ENCODE peak calls at places on chromosomes 6 and 20, in ten cellular contexts. One of them, this sample, is unnamed.

GRCh38 chr6:161154796-161155335 is 119.0 kb downstream of the AGPAT4 start:
- DNase-seq in C1 segment of cervical spinal cord: no peak
- DNase-seq in NCI-H226: no peak
- DNase-seq in NCI-H1694 treated with DMSO at 0.1 percent for 48 hours: no peak
- DNase-seq in upper lobe of left lung: peak
- DNase-seq in activated CD4-positive, CD25-positive, alpha-beta regulatory T cell: no peak
- DNase-seq in breast epithelium: no peak
- DNase-seq in anterior cingulate cortex: no peak
- DNase-seq in neuronal stem cell: no peak
- DNase-seq in psoas muscle: no peak
- DNase-seq in this sample: no peak

GRCh38 chr6:136235233-136235564 is 14.9 kb downstream of the MTFR2 start:
- DNase-seq in C1 segment of cervical spinal cord: no peak
- DNase-seq in NCI-H226: peak
- DNase-seq in NCI-H1694 treated with DMSO at 0.1 percent for 48 hours: no peak
- DNase-seq in upper lobe of left lung: no peak
- DNase-seq in activated CD4-positive, CD25-positive, alpha-beta regulatory T cell: no peak
- DNase-seq in breast epithelium: no peak
- DNase-seq in anterior cingulate cortex: no peak
- DNase-seq in neuronal stem cell: no peak
- DNase-seq in psoas muscle: no peak
- DNase-seq in this sample: no peak

GRCh38 chr6:70954750-70955149 is 2.1 kb downstream of the B3GAT2 start:
- DNase-seq in C1 segment of cervical spinal cord: no peak
- DNase-seq in NCI-H226: no peak
- DNase-seq in NCI-H1694 treated with DMSO at 0.1 percent for 48 hours: no peak
- DNase-seq in upper lobe of left lung: peak
- DNase-seq in activated CD4-positive, CD25-positive, alpha-beta regulatory T cell: no peak
- DNase-seq in breast epithelium: no peak
- DNase-seq in anterior cingulate cortex: no peak
- DNase-seq in neuronal stem cell: no peak
- DNase-seq in psoas muscle: no peak
- DNase-seq in this sample: no peak

GRCh38 chr6:105192707-105193465 is 13.1 kb upstream of the POPDC3 start:
- DNase-seq in C1 segment of cervical spinal cord: no peak
- DNase-seq in NCI-H226: peak
- DNase-seq in NCI-H1694 treated with DMSO at 0.1 percent for 48 hours: no peak
- DNase-seq in upper lobe of left lung: no peak
- DNase-seq in activated CD4-positive, CD25-positive, alpha-beta regulatory T cell: no peak
- DNase-seq in breast epithelium: no peak
- DNase-seq in anterior cingulate cortex: no peak
- DNase-seq in neuronal stem cell: no peak
- DNase-seq in psoas muscle: no peak
- DNase-seq in this sample: no peak

GRCh38 chr6:24391756-24392405 is 10.9 kb upstream of the MRS2 start:
- DNase-seq in C1 segment of cervical spinal cord: no peak
- DNase-seq in NCI-H226: no peak
- DNase-seq in NCI-H1694 treated with DMSO at 0.1 percent for 48 hours: no peak
- DNase-seq in upper lobe of left lung: no peak
- DNase-seq in activated CD4-positive, CD25-positive, alpha-beta regulatory T cell: no peak
- DNase-seq in breast epithelium: no peak
- DNase-seq in anterior cingulate cortex: no peak
- DNase-seq in neuronal stem cell: no peak
- DNase-seq in psoas muscle: no peak
- DNase-seq in this sample: no peak

GRCh38 chr6:16630035-16630643 is 131.1 kb downstream of the ATXN1 start:
- DNase-seq in C1 segment of cervical spinal cord: no peak
- DNase-seq in NCI-H226: no peak
- DNase-seq in NCI-H1694 treated with DMSO at 0.1 percent for 48 hours: no peak
- DNase-seq in upper lobe of left lung: no peak
- DNase-seq in activated CD4-positive, CD25-positive, alpha-beta regulatory T cell: no peak
- DNase-seq in breast epithelium: no peak
- DNase-seq in anterior cingulate cortex: no peak
- DNase-seq in neuronal stem cell: no peak
- DNase-seq in psoas muscle: no peak
- DNase-seq in this sample: no peak

GRCh38 chr6:25006565-25007001 is 70.8 kb upstream of the RIPOR2 start:
- DNase-seq in C1 segment of cervical spinal cord: peak
- DNase-seq in NCI-H226: peak
- DNase-seq in NCI-H1694 treated with DMSO at 0.1 percent for 48 hours: no peak
- DNase-seq in upper lobe of left lung: no peak
- DNase-seq in activated CD4-positive, CD25-positive, alpha-beta regulatory T cell: no peak
- DNase-seq in breast epithelium: no peak
- DNase-seq in anterior cingulate cortex: peak
- DNase-seq in neuronal stem cell: no peak
- DNase-seq in psoas muscle: peak
- DNase-seq in this sample: no peak

GRCh38 chr6:33632603-33633039 is 11.5 kb downstream of the ITPR3 start:
- DNase-seq in C1 segment of cervical spinal cord: no peak
- DNase-seq in NCI-H226: peak
- DNase-seq in NCI-H1694 treated with DMSO at 0.1 percent for 48 hours: no peak
- DNase-seq in upper lobe of left lung: no peak
- DNase-seq in activated CD4-positive, CD25-positive, alpha-beta regulatory T cell: no peak
- DNase-seq in breast epithelium: no peak
- DNase-seq in anterior cingulate cortex: no peak
- DNase-seq in neuronal stem cell: no peak
- DNase-seq in psoas muscle: peak
- DNase-seq in this sample: peak

GRCh38 chr6:43247115-43247999 is 4.1 kb downstream of the TTBK1 start:
- DNase-seq in C1 segment of cervical spinal cord: peak
- DNase-seq in NCI-H226: peak
- DNase-seq in NCI-H1694 treated with DMSO at 0.1 percent for 48 hours: peak
- DNase-seq in upper lobe of left lung: peak
- DNase-seq in activated CD4-positive, CD25-positive, alpha-beta regulatory T cell: peak
- DNase-seq in breast epithelium: peak
- DNase-seq in anterior cingulate cortex: peak
- DNase-seq in neuronal stem cell: peak
- DNase-seq in psoas muscle: peak
- DNase-seq in this sample: peak

GRCh38 chr20:10074513-10074912 is 39.7 kb downstream of the ANKEF1 start:
- DNase-seq in C1 segment of cervical spinal cord: no peak
- DNase-seq in NCI-H226: peak
- DNase-seq in NCI-H1694 treated with DMSO at 0.1 percent for 48 hours: no peak
- DNase-seq in upper lobe of left lung: no peak
- DNase-seq in activated CD4-positive, CD25-positive, alpha-beta regulatory T cell: no peak
- DNase-seq in breast epithelium: no peak
- DNase-seq in anterior cingulate cortex: no peak
- DNase-seq in neuronal stem cell: no peak
- DNase-seq in psoas muscle: no peak
- DNase-seq in this sample: no peak

GRCh38 chr20:16583444-16583843 is 10.2 kb upstream of the KIF16B start:
- DNase-seq in C1 segment of cervical spinal cord: no peak
- DNase-seq in NCI-H226: no peak
- DNase-seq in NCI-H1694 treated with DMSO at 0.1 percent for 48 hours: no peak
- DNase-seq in upper lobe of left lung: no peak
- DNase-seq in activated CD4-positive, CD25-positive, alpha-beta regulatory T cell: no peak
- DNase-seq in breast epithelium: no peak
- DNase-seq in anterior cingulate cortex: no peak
- DNase-seq in neuronal stem cell: no peak
- DNase-seq in psoas muscle: no peak
- DNase-seq in this sample: no peak

GRCh38 chr6:56852249-56852606 is 102.7 kb upstream of the BEND6 start:
- DNase-seq in C1 segment of cervical spinal cord: no peak
- DNase-seq in NCI-H226: no peak
- DNase-seq in NCI-H1694 treated with DMSO at 0.1 percent for 48 hours: no peak
- DNase-seq in upper lobe of left lung: no peak
- DNase-seq in activated CD4-positive, CD25-positive, alpha-beta regulatory T cell: no peak
- DNase-seq in breast epithelium: no peak
- DNase-seq in anterior cingulate cortex: no peak
- DNase-seq in neuronal stem cell: no peak
- DNase-seq in psoas muscle: no peak
- DNase-seq in this sample: no peak

GRCh38 chr6:111057074-111057752 is 30.1 kb upstream of the SLC16A10 start:
- DNase-seq in C1 segment of cervical spinal cord: no peak
- DNase-seq in NCI-H226: peak
- DNase-seq in NCI-H1694 treated with DMSO at 0.1 percent for 48 hours: peak
- DNase-seq in upper lobe of left lung: no peak
- DNase-seq in activated CD4-positive, CD25-positive, alpha-beta regulatory T cell: no peak
- DNase-seq in breast epithelium: no peak
- DNase-seq in anterior cingulate cortex: no peak
- DNase-seq in neuronal stem cell: peak
- DNase-seq in psoas muscle: no peak
- DNase-seq in this sample: no peak

GRCh38 chr6:41654433-41655020 is 16.3 kb downstream of the MDFI start:
- DNase-seq in C1 segment of cervical spinal cord: no peak
- DNase-seq in NCI-H226: no peak
- DNase-seq in NCI-H1694 treated with DMSO at 0.1 percent for 48 hours: peak
- DNase-seq in upper lobe of left lung: no peak
- DNase-seq in activated CD4-positive, CD25-positive, alpha-beta regulatory T cell: no peak
- DNase-seq in breast epithelium: no peak
- DNase-seq in anterior cingulate cortex: no peak
- DNase-seq in neuronal stem cell: no peak
- DNase-seq in psoas muscle: no peak
- DNase-seq in this sample: no peak

GRCh38 chr20:60630609-60631008 is 621.5 kb upstream of the CDH4 start:
- DNase-seq in C1 segment of cervical spinal cord: no peak
- DNase-seq in NCI-H226: no peak
- DNase-seq in NCI-H1694 treated with DMSO at 0.1 percent for 48 hours: no peak
- DNase-seq in upper lobe of left lung: no peak
- DNase-seq in activated CD4-positive, CD25-positive, alpha-beta regulatory T cell: no peak
- DNase-seq in breast epithelium: no peak
- DNase-seq in anterior cingulate cortex: no peak
- DNase-seq in neuronal stem cell: peak
- DNase-seq in psoas muscle: no peak
- DNase-seq in this sample: no peak

GRCh38 chr6:63634630-63635029 is 972 bp upstream of the PHF3 start:
- DNase-seq in C1 segment of cervical spinal cord: no peak
- DNase-seq in NCI-H226: no peak
- DNase-seq in NCI-H1694 treated with DMSO at 0.1 percent for 48 hours: no peak
- DNase-seq in upper lobe of left lung: no peak
- DNase-seq in activated CD4-positive, CD25-positive, alpha-beta regulatory T cell: no peak
- DNase-seq in breast epithelium: no peak
- DNase-seq in anterior cingulate cortex: no peak
- DNase-seq in neuronal stem cell: no peak
- DNase-seq in psoas muscle: no peak
- DNase-seq in this sample: no peak

GRCh38 chr6:144266091-144266649 is 19.0 kb upstream of the UTRN start:
- DNase-seq in C1 segment of cervical spinal cord: no peak
- DNase-seq in NCI-H226: peak
- DNase-seq in NCI-H1694 treated with DMSO at 0.1 percent for 48 hours: no peak
- DNase-seq in upper lobe of left lung: no peak
- DNase-seq in activated CD4-positive, CD25-positive, alpha-beta regulatory T cell: no peak
- DNase-seq in breast epithelium: peak
- DNase-seq in anterior cingulate cortex: no peak
- DNase-seq in neuronal stem cell: peak
- DNase-seq in psoas muscle: peak
- DNase-seq in this sample: no peak

GRCh38 chr6:139710578-139710977 is 336.1 kb upstream of the CITED2 start:
- DNase-seq in C1 segment of cervical spinal cord: no peak
- DNase-seq in NCI-H226: no peak
- DNase-seq in NCI-H1694 treated with DMSO at 0.1 percent for 48 hours: no peak
- DNase-seq in upper lobe of left lung: no peak
- DNase-seq in activated CD4-positive, CD25-positive, alpha-beta regulatory T cell: no peak
- DNase-seq in breast epithelium: no peak
- DNase-seq in anterior cingulate cortex: no peak
- DNase-seq in neuronal stem cell: no peak
- DNase-seq in psoas muscle: no peak
- DNase-seq in this sample: no peak

GRCh38 chr6:69668916-69669315 is 127.9 kb downstream of the LMBRD1 start:
- DNase-seq in C1 segment of cervical spinal cord: no peak
- DNase-seq in NCI-H226: no peak
- DNase-seq in NCI-H1694 treated with DMSO at 0.1 percent for 48 hours: peak
- DNase-seq in upper lobe of left lung: no peak
- DNase-seq in activated CD4-positive, CD25-positive, alpha-beta regulatory T cell: no peak
- DNase-seq in breast epithelium: no peak
- DNase-seq in anterior cingulate cortex: no peak
- DNase-seq in neuronal stem cell: no peak
- DNase-seq in psoas muscle: no peak
- DNase-seq in this sample: no peak

GRCh38 chr20:3698511-3699436 is 13.6 kb downstream of the SIGLEC1 start:
- DNase-seq in C1 segment of cervical spinal cord: no peak
- DNase-seq in NCI-H226: no peak
- DNase-seq in NCI-H1694 treated with DMSO at 0.1 percent for 48 hours: no peak
- DNase-seq in upper lobe of left lung: no peak
- DNase-seq in activated CD4-positive, CD25-positive, alpha-beta regulatory T cell: no peak
- DNase-seq in breast epithelium: no peak
- DNase-seq in anterior cingulate cortex: no peak
- DNase-seq in neuronal stem cell: no peak
- DNase-seq in psoas muscle: peak
- DNase-seq in this sample: no peak

GRCh38 chr20:44888226-44889103 is 3.0 kb downstream of the YWHAB start:
- DNase-seq in C1 segment of cervical spinal cord: no peak
- DNase-seq in NCI-H226: no peak
- DNase-seq in NCI-H1694 treated with DMSO at 0.1 percent for 48 hours: no peak
- DNase-seq in upper lobe of left lung: no peak
- DNase-seq in activated CD4-positive, CD25-positive, alpha-beta regulatory T cell: no peak
- DNase-seq in breast epithelium: no peak
- DNase-seq in anterior cingulate cortex: no peak
- DNase-seq in neuronal stem cell: no peak
- DNase-seq in psoas muscle: no peak
- DNase-seq in this sample: no peak

GRCh38 chr6:143059616-143060353 is 904 bp upstream of the AIG1 start:
- DNase-seq in C1 segment of cervical spinal cord: no peak
- DNase-seq in NCI-H226: peak
- DNase-seq in NCI-H1694 treated with DMSO at 0.1 percent for 48 hours: peak
- DNase-seq in upper lobe of left lung: no peak
- DNase-seq in activated CD4-positive, CD25-positive, alpha-beta regulatory T cell: no peak
- DNase-seq in breast epithelium: no peak
- DNase-seq in anterior cingulate cortex: no peak
- DNase-seq in neuronal stem cell: no peak
- DNase-seq in psoas muscle: no peak
- DNase-seq in this sample: no peak

GRCh38 chr20:9103955-9104354 is 35.1 kb downstream of the PLCB4 start:
- DNase-seq in C1 segment of cervical spinal cord: no peak
- DNase-seq in NCI-H226: peak
- DNase-seq in NCI-H1694 treated with DMSO at 0.1 percent for 48 hours: no peak
- DNase-seq in upper lobe of left lung: no peak
- DNase-seq in activated CD4-positive, CD25-positive, alpha-beta regulatory T cell: no peak
- DNase-seq in breast epithelium: no peak
- DNase-seq in anterior cingulate cortex: no peak
- DNase-seq in neuronal stem cell: no peak
- DNase-seq in psoas muscle: no peak
- DNase-seq in this sample: no peak